ENCODE peak calls at places on chromosomes 13 and 19, in ten cellular contexts. G, T, Z, V, U, O, E, S, N and X are unnamed samples.

GRCh38 chr19:30065680-30066606 is 123.9 kb downstream of the URI1 start:
- DNase-seq in G (no peak), T (no peak), Z (no peak), V (no peak), U (no peak), O (no peak), E (no peak), S (no peak), N (no peak), X (no peak)

GRCh38 chr19:41821003-41821735 is 23.3 kb downstream of the LYPD4 start:
- DNase-seq in G (peak), T (peak), Z (peak), V (no peak), U (no peak), O (no peak), E (peak), S (peak), N (peak), X (peak)

GRCh38 chr13:94700051-94700535 is 12.3 kb downstream of the SOX21 start:
- DNase-seq in G (no peak), T (no peak), Z (no peak), V (no peak), U (no peak), O (no peak), E (no peak), S (no peak), N (no peak), X (no peak)

GRCh38 chr13:24251525-24251924 is 57.9 kb upstream of the C1QTNF9 start:
- DNase-seq in G (no peak), T (peak), Z (peak), V (no peak), U (peak), O (no peak), E (no peak), S (peak), N (no peak), X (no peak)

GRCh38 chr13:36887758-36888521 is 32.1 kb downstream of the SMAD9 start:
- DNase-seq in G (no peak), T (no peak), Z (no peak), V (no peak), U (no peak), O (no peak), E (peak), S (no peak), N (no peak), X (no peak)

GRCh38 chr13:70668293-70668692 is 560.0 kb upstream of the KLHL1 start:
- DNase-seq in G (no peak), T (no peak), Z (no peak), V (no peak), U (no peak), O (no peak), E (peak), S (no peak), N (peak), X (no peak)

GRCh38 chr13:23322353-23323336 is 110.9 kb downstream of the SACS start:
- DNase-seq in G (peak), T (no peak), Z (no peak), V (no peak), U (no peak), O (no peak), E (no peak), S (no peak), N (no peak), X (no peak)

GRCh38 chr19:38666662-38667448 is 19.4 kb downstream of the ACTN4 start:
- DNase-seq in G (peak), T (peak), Z (peak), V (no peak), U (no peak), O (no peak), E (no peak), S (peak), N (peak), X (no peak)

GRCh38 chr19:56161534-56161933 is 14.3 kb upstream of the GALP start:
- DNase-seq in G (no peak), T (no peak), Z (no peak), V (no peak), U (no peak), O (no peak), E (no peak), S (no peak), N (no peak), X (no peak)

GRCh38 chr19:10544242-10544752 is 593 bp downstream of the ATG4D start:
- DNase-seq in G (no peak), T (no peak), Z (no peak), V (no peak), U (no peak), O (peak), E (no peak), S (peak), N (no peak), X (no peak)

GRCh38 chr13:25683056-25683455 is 311.3 kb downstream of the ATP8A2 start:
- DNase-seq in G (no peak), T (no peak), Z (no peak), V (no peak), U (no peak), O (no peak), E (no peak), S (no peak), N (no peak), X (no peak)

GRCh38 chr19:3710265-3710812 is 2.2 kb downstream of the TJP3 start:
- DNase-seq in G (peak), T (no peak), Z (no peak), V (peak), U (no peak), O (no peak), E (no peak), S (no peak), N (no peak), X (peak)

GRCh38 chr19:54653181-54653809 is 9.5 kb upstream of the LILRB4 start:
- DNase-seq in G (peak), T (no peak), Z (peak), V (no peak), U (no peak), O (no peak), E (no peak), S (no peak), N (no peak), X (no peak)

GRCh38 chr19:58203814-58204475 is 21.1 kb downstream of the ZNF274 start:
- DNase-seq in G (no peak), T (no peak), Z (no peak), V (no peak), U (no peak), O (no peak), E (no peak), S (no peak), N (no peak), X (no peak)

GRCh38 chr13:60509601-60510386 is 112.8 kb downstream of the TDRD3 start:
- DNase-seq in G (no peak), T (no peak), Z (no peak), V (no peak), U (no peak), O (no peak), E (no peak), S (no peak), N (no peak), X (no peak)

GRCh38 chr19:8631425-8631819 is 989 bp downstream of the NFILZ start:
- DNase-seq in G (no peak), T (no peak), Z (no peak), V (no peak), U (no peak), O (no peak), E (no peak), S (no peak), N (peak), X (no peak)

GRCh38 chr13:72508392-72508791 is 219.0 kb downstream of the MZT1 start:
- DNase-seq in G (no peak), T (no peak), Z (no peak), V (no peak), U (no peak), O (no peak), E (no peak), S (no peak), N (no peak), X (no peak)

GRCh38 chr13:54029226-54029625 is 1000.6 kb downstream of the OLFM4 start:
- DNase-seq in G (no peak), T (no peak), Z (no peak), V (no peak), U (no peak), O (no peak), E (no peak), S (no peak), N (peak), X (no peak)

GRCh38 chr13:75333103-75333502 is 148.9 kb downstream of the TBC1D4 start:
- DNase-seq in G (no peak), T (no peak), Z (no peak), V (no peak), U (no peak), O (no peak), E (no peak), S (no peak), N (no peak), X (no peak)

GRCh38 chr19:30288957-30289735 is 83.0 kb upstream of the ZNF536 start:
- DNase-seq in G (no peak), T (no peak), Z (no peak), V (no peak), U (no peak), O (no peak), E (no peak), S (no peak), N (no peak), X (no peak)

GRCh38 chr13:38093425-38093824 is 223.9 kb upstream of the TRPC4 start:
- DNase-seq in G (no peak), T (no peak), Z (no peak), V (no peak), U (no peak), O (no peak), E (no peak), S (no peak), N (no peak), X (no peak)

GRCh38 chr13:35460061-35460460 is 16.4 kb downstream of the MAB21L1 start:
- DNase-seq in G (no peak), T (no peak), Z (no peak), V (no peak), U (no peak), O (no peak), E (no peak), S (no peak), N (no peak), X (no peak)

GRCh38 chr19:40416918-40417713 is 3.9 kb upstream of the PRX start:
- DNase-seq in G (no peak), T (no peak), Z (peak), V (peak), U (no peak), O (no peak), E (no peak), S (no peak), N (no peak), X (no peak)

GRCh38 chr19:17125052-17125727 is 49.6 kb downstream of the MYO9B start:
- DNase-seq in G (no peak), T (peak), Z (peak), V (no peak), U (no peak), O (no peak), E (no peak), S (no peak), N (no peak), X (no peak)

GRCh38 chr13:44796597-44797517 is 192.4 kb downstream of the NUFIP1 start:
- DNase-seq in G (peak), T (no peak), Z (no peak), V (no peak), U (no peak), O (no peak), E (no peak), S (no peak), N (no peak), X (no peak)

GRCh38 chr19:32876919-32877285 is 7.3 kb upstream of the SLC7A9 start:
- DNase-seq in G (no peak), T (no peak), Z (no peak), V (no peak), U (no peak), O (no peak), E (no peak), S (peak), N (no peak), X (no peak)